ENCODE peak calls at places on chromosome 14, in nine cellular contexts. E, Q, O, I, T, Z, U, G and A are unnamed samples.

GRCh38 chr14:99946652-99947489 is 118.4 kb upstream of the EVL start:
- DNase-seq in E (peak; percentile 20), Z (no peak), G (peak; percentile 61), I (no peak), T (peak; percentile 73), Q (peak; percentile 40), O (peak; percentile 51), U (peak; percentile 26), A (no peak)

GRCh38 chr14:32205984-32206383 is 2.9 kb upstream of the RNU6-8 start:
- DNase-seq in O (no peak), Z (no peak), T (peak; percentile 34), I (no peak), E (no peak), U (no peak), G (no peak), Q (no peak), A (no peak)

GRCh38 chr14:102246071-102246470 is 58.9 kb downstream of the MOK start:
- DNase-seq in G (no peak), O (peak; percentile 24), Z (no peak), E (no peak), Q (no peak), U (no peak), T (no peak), I (no peak), A (no peak)

GRCh38 chr14:104681689-104682074 is 7.7 kb upstream of the INF2 start:
- DNase-seq in I (no peak), O (peak; percentile 84), G (peak; percentile 91), Q (no peak), U (no peak), Z (peak; percentile 91), E (peak; percentile 91), T (no peak), A (peak; percentile 78)

GRCh38 chr14:37669242-37669641 is 73.8 kb downstream of the TTC6 start:
- DNase-seq in T (no peak), I (no peak), G (no peak), E (no peak), Z (no peak), O (no peak), Q (no peak), U (no peak), A (no peak)

GRCh38 chr14:71694888-71695505 is 237.2 kb upstream of the RGS6 start:
- DNase-seq in U (no peak), G (no peak), I (no peak), T (no peak), E (no peak), Z (no peak), Q (no peak), O (no peak), A (no peak)

GRCh38 chr14:43540948-43541347 is 966.1 kb downstream of the FSCB start:
- DNase-seq in O (peak; percentile 26), U (no peak), Q (no peak), Z (no peak), G (no peak), I (no peak), E (no peak), T (no peak), A (no peak)

GRCh38 chr14:24264298-24264697 is 1.3 kb upstream of the TGM1 start:
- DNase-seq in I (no peak), Q (no peak), O (no peak), G (no peak), U (no peak), T (no peak), E (no peak), Z (no peak), A (no peak)

GRCh38 chr14:59283380-59283779 is 94.9 kb downstream of the DAAM1 start:
- DNase-seq in Z (no peak), I (no peak), T (no peak), U (peak; percentile 27), E (no peak), O (no peak), Q (no peak), G (no peak), A (peak; percentile 62)